ENCODE peak calls at places on chromosomes 12 and 14, in four cellular contexts. C is neuronal stem cell, Y is mesenchymal stem cell, X is IMR-90. F is an unnamed sample.

GRCh38 chr14:92770454-92770853 is 22.0 kb upstream of the LGMN start:
- DNase-seq in C (no peak), X (no peak), Y (no peak), F (no peak)

GRCh38 chr14:73105050-73105449 is 31.3 kb upstream of the PSEN1 start:
- DNase-seq in Y (no peak), C (no peak), X (no peak), F (no peak)

GRCh38 chr14:65206448-65207096 is 104.3 kb upstream of the MAX start:
- DNase-seq in C (no peak), X (peak), Y (peak), F (no peak)

GRCh38 chr12:53862831-53863230 is 75.8 kb upstream of the HOXC13 start:
- DNase-seq in C (no peak), X (peak), Y (no peak), F (no peak)

GRCh38 chr14:33480589-33481184 is 470.2 kb downstream of the EGLN3 start:
- DNase-seq in X (no peak), C (no peak), Y (no peak), F (no peak)

GRCh38 chr14:59254146-59254910 is 65.9 kb downstream of the DAAM1 start:
- DNase-seq in X (peak), C (no peak), Y (peak), F (peak)

GRCh38 chr12:10571141-10571540 is 42.3 kb downstream of the MAGOHB start:
- DNase-seq in C (no peak), Y (no peak), X (no peak), F (peak)

GRCh38 chr12:20211537-20211936 is 156.8 kb upstream of the PDE3A start:
- DNase-seq in X (no peak), C (no peak), Y (no peak), F (no peak)

GRCh38 chr14:105910426-105910825 is 384.0 kb downstream of the TMEM121 start:
- DNase-seq in Y (no peak), C (no peak), X (no peak), F (no peak)

GRCh38 chr12:131690320-131690719 is 20.6 kb upstream of the SFSWAP start:
- DNase-seq in X (no peak), C (no peak), Y (no peak), F (no peak)

GRCh38 chr14:63204407-63205280 is at the start of gene RHOJ:
- DNase-seq in Y (no peak), X (peak), C (peak), F (peak)

GRCh38 chr12:105573574-105573973 is 243.1 kb downstream of the C12orf75 start:
- DNase-seq in C (no peak), Y (no peak), X (no peak), F (no peak)

GRCh38 chr12:56078931-56079728 is 835 bp upstream of the ERBB3 start:
- DNase-seq in X (peak), C (peak), Y (peak), F (peak)

GRCh38 chr12:105554223-105554678 is 223.8 kb downstream of the C12orf75 start:
- DNase-seq in C (peak), X (no peak), Y (no peak), F (peak)

GRCh38 chr12:23361971-23362370 is 587.5 kb downstream of the SOX5 start:
- DNase-seq in X (no peak), Y (no peak), C (no peak), F (peak)

GRCh38 chr14:100022772-100023451 is 42.3 kb upstream of the EVL start:
- DNase-seq in C (no peak), Y (peak), X (peak), F (no peak)

GRCh38 chr12:24562761-24563392 is 386.0 kb downstream of the BCAT1 start:
- DNase-seq in Y (peak), C (peak), X (peak), F (peak)

GRCh38 chr12:89040146-89040964 is 311.9 kb downstream of the DUSP6 start:
- DNase-seq in C (no peak), Y (no peak), X (peak), F (no peak)

GRCh38 chr12:7321624-7322023 is 17.8 kb downstream of the ACSM4 start:
- DNase-seq in Y (no peak), C (no peak), X (no peak), F (no peak)

GRCh38 chr14:102320671-102321455 is 1.3 kb downstream of the ZNF839 start:
- DNase-seq in X (no peak), C (no peak), Y (no peak), F (no peak)

GRCh38 chr12:93089805-93090569 is 160.9 kb upstream of the EEA1 start:
- DNase-seq in X (peak), Y (peak), C (no peak), F (no peak)

GRCh38 chr12:90712671-90713070 is 242.3 kb downstream of the CCER1 start:
- DNase-seq in X (no peak), Y (peak), C (no peak), F (no peak)

GRCh38 chr12:96164951-96165858 is 29.0 kb upstream of the ELK3 start:
- DNase-seq in Y (no peak), C (no peak), X (no peak), F (no peak)

GRCh38 chr14:35420036-35420811 is 15.7 kb upstream of the NFKBIA start:
- DNase-seq in Y (no peak), X (peak), C (no peak), F (no peak)

GRCh38 chr12:121467638-121468403 is 67.9 kb downstream of the RNF34 start:
- DNase-seq in Y (peak), C (peak), X (no peak), F (peak)

GRCh38 chr12:31867292-31867691 is 91.9 kb upstream of the RESF1 start:
- DNase-seq in X (no peak), C (no peak), Y (no peak), F (no peak)

GRCh38 chr12:31865023-31865422 is 94.2 kb upstream of the RESF1 start:
- DNase-seq in C (no peak), Y (no peak), X (no peak), F (no peak)

GRCh38 chr12:31868980-31869379 is 90.2 kb upstream of the RESF1 start:
- DNase-seq in C (no peak), X (peak), Y (peak), F (no peak)

GRCh38 chr12:31861360-31861759 is 97.9 kb upstream of the RESF1 start:
- DNase-seq in C (no peak), X (no peak), Y (no peak), F (no peak)

GRCh38 chr12:31866523-31866922 is 92.7 kb upstream of the RESF1 start:
- DNase-seq in Y (no peak), C (no peak), X (no peak), F (no peak)
- H3K4ac ChIP-seq in Y (no peak), C (no peak), X (no peak), F (no peak)

GRCh38 chr12:11824736-11825135 is 175.3 kb downstream of the ETV6 start:
- DNase-seq in C (no peak), X (no peak), Y (no peak), F (no peak)

GRCh38 chr12:11826607-11827006 is 177.1 kb downstream of the ETV6 start:
- DNase-seq in X (no peak), C (no peak), Y (peak), F (peak)

GRCh38 chr12:11829764-11830194 is 180.3 kb downstream of the ETV6 start:
- DNase-seq in C (no peak), X (no peak), Y (peak), F (peak)

GRCh38 chr12:11825278-11825677 is 175.8 kb downstream of the ETV6 start:
- DNase-seq in X (no peak), C (no peak), Y (no peak), F (peak)

GRCh38 chr12:11827096-11827841 is 177.8 kb downstream of the ETV6 start:
- DNase-seq in C (peak), X (no peak), Y (peak), F (peak)
- H3K4ac ChIP-seq in C (no peak), X (peak), Y (peak), F (no peak)

GRCh38 chr12:124086299-124086898 is 113.4 kb downstream of the ZNF664 start:
- DNase-seq in X (no peak), Y (peak), C (no peak), F (no peak)
- H3K4ac ChIP-seq in X (no peak), Y (no peak), C (no peak), F (no peak)

GRCh38 chr12:57454566-57455373 is at the start of gene INHBE:
- DNase-seq in X (peak), C (peak), Y (peak), F (peak)
- H3K4ac ChIP-seq in X (peak), C (no peak), Y (no peak), F (peak)

GRCh38 chr14:21098134-21098891 is at the start of gene ZNF219:
- DNase-seq in X (peak), C (peak), Y (peak), F (peak)

GRCh38 chr14:21099596-21099985 is 1.1 kb upstream of the ZNF219 start:
- DNase-seq in X (no peak), C (no peak), Y (no peak), F (no peak)

GRCh38 chr14:21100931-21101330 is at the start of gene TMEM253:
- DNase-seq in X (no peak), C (no peak), Y (no peak), F (no peak)

GRCh38 chr14:21097616-21098133 is 780 bp downstream of the ZNF219 start:
- DNase-seq in X (no peak), C (no peak), Y (no peak), F (peak)

DNA sequence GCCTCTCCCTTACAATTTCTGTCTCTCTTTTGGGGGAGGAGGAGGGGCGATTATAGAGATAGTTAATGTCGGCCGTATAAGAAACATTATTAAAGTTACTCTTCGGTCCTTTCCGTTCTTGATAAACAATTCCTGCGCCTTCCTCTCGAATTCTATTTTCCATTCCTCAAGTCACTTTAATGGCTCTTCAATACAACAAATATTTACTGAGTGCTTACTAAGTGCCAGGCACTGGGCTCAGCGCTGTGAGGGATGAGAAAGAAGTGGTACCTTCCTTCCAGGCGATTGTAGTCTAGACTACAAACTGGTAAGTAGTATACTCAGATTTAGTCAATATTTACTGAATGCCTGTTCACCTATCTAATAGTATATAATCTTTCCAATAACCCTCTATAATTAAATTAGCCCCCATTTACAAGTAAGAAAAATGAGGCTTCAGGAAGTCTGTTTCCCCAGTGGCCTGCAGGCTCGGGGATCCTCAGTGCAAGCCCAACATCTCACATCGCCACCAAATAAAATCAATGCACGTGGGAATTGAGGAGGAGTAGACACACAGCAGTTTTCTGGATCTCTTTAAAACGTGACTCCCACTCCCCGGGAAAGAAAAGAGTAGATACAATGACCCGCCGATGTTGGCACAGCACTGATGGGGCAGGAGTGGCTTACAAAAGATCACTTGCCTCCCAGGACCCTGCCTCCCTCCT is 589 bp upstream of the ZNF219 start:
- DNase-seq in Y (no peak), X (no peak), C (no peak), F (no peak)
- H3K4ac ChIP-seq in Y (peak), X (peak), C (no peak), F (peak)

GRCh38 chr12:50574621-50575348 is 70.0 kb downstream of the DIP2B start:
- DNase-seq in C (no peak), Y (no peak), X (peak), F (no peak)

GRCh38 chr12:50569876-50570275 is 65.1 kb downstream of the DIP2B start:
- DNase-seq in Y (peak), X (peak), C (no peak), F (no peak)

GRCh38 chr12:50573271-50573670 is 68.5 kb downstream of the DIP2B start:
- DNase-seq in Y (no peak), X (no peak), C (no peak), F (no peak)

GRCh38 chr12:50572275-50572674 is 67.5 kb downstream of the DIP2B start:
- DNase-seq in C (no peak), X (peak), Y (peak), F (peak)

GRCh38 chr12:50572760-50573159 is 68.0 kb downstream of the DIP2B start:
- DNase-seq in X (no peak), C (no peak), Y (peak), F (no peak)
- H3K4ac ChIP-seq in X (peak), C (no peak), Y (no peak), F (no peak)

GRCh38 chr12:51381226-51382079 is 9.8 kb downstream of the GALNT6 start:
- DNase-seq in C (no peak), X (peak), Y (no peak), F (no peak)

GRCh38 chr12:51378749-51379148 is 12.5 kb downstream of the GALNT6 start:
- DNase-seq in X (no peak), Y (no peak), C (no peak), F (no peak)

GRCh38 chr12:51379571-51379970 is 11.6 kb downstream of the GALNT6 start:
- DNase-seq in C (no peak), Y (no peak), X (no peak), F (no peak)

GRCh38 chr12:51383281-51383905 is 7.8 kb downstream of the GALNT6 start:
- DNase-seq in C (no peak), Y (no peak), X (no peak), F (peak)

DNA sequence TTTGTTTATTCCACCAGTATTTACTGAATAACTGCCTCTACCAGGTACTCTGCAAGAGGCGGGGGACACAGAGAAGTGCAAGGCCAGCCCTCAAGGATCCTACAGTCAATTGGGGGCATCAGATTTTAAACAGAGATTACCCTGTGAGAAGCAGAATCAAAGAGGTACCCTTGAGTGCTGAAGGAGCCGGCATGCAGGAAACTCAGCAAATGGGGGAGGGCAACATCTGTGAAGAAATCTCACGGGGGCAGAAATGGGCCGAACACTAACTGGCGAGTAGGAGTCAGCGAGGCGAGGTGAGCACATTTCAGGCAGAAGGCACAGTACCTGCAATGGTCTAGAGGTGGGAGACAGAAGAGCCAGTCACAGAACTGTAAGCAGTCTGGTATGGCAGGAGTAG is 9.0 kb downstream of the GALNT6 start:
- DNase-seq in C (no peak), X (no peak), Y (no peak), F (no peak)
- H3K4ac ChIP-seq in C (no peak), X (peak), Y (no peak), F (no peak)

GRCh38 chr12:45216983-45217485 is 1.1 kb downstream of the ANO6 start:
- DNase-seq in C (no peak), Y (no peak), X (no peak), F (no peak)
- H3K4ac ChIP-seq in C (no peak), Y (peak), X (peak), F (peak)

F was measured in mesendoderm.